ENCODE peak calls at places on chromosomes 1 and 21, in six cellular contexts. W is H1, I is HL-60, G is SK-N-SH, D is GM12878, M is HepG2. R is an unnamed sample.

GRCh38 chr1:27074175-27074780 is 61.6 kb upstream of the TENT5B start:
- DNase-seq in G (no peak), M (no peak), D (no peak), W (no peak), I (no peak), R (peak; percentile 99)

GRCh38 chr21:23638131-23638530 is 1969.2 kb downstream of the MRPL39 start:
- DNase-seq in M (no peak), W (no peak), D (no peak), I (no peak), G (no peak), R (no peak)

GRCh38 chr1:4778056-4778455 is 123.6 kb downstream of the AJAP1 start:
- DNase-seq in M (no peak), W (no peak), G (peak; percentile 69), D (no peak), I (no peak), R (peak; percentile 64)

GRCh38 chr21:41152149-41152548 is 15.8 kb upstream of the BACE2 start:
- DNase-seq in I (peak; percentile 24), W (no peak), G (no peak), M (no peak), D (no peak), R (no peak)

GRCh38 chr21:16535100-16535418 is 805.3 kb downstream of the USP25 start:
- DNase-seq in M (no peak), W (no peak), D (no peak), G (peak; percentile 28), I (no peak), R (no peak)

GRCh38 chr1:180778782-180779398 is 133.8 kb upstream of the KIAA1614 start:
- DNase-seq in M (peak; percentile 28), D (no peak), G (peak; percentile 10), I (no peak), W (no peak), R (peak; percentile 29)

GRCh38 chr21:37623689-37624088 is 257.1 kb downstream of the DYRK1A start:
- DNase-seq in I (no peak), D (no peak), W (no peak), M (no peak), G (no peak), R (no peak)

GRCh38 chr1:45569962-45570581 is 13.8 kb upstream of the NASP start:
- DNase-seq in D (no peak), G (peak; percentile 73), I (no peak), W (no peak), M (peak; percentile 65), R (peak; percentile 67)

GRCh38 chr1:113543110-113543509 is 152.8 kb downstream of the MAGI3 start:
- DNase-seq in W (no peak), I (no peak), G (no peak), D (no peak), M (no peak), R (no peak)

GRCh38 chr21:46237474-46237873 is 8.9 kb upstream of the LSS start:
- DNase-seq in G (no peak), W (no peak), D (no peak), M (no peak), I (no peak), R (no peak)

GRCh38 chr21:14995695-14996490 is 68.9 kb downstream of the NRIP1 start:
- DNase-seq in D (no peak), W (no peak), I (no peak), M (no peak), G (no peak), R (no peak)

GRCh38 chr21:17455028-17455353 is 57.9 kb upstream of the CXADR start:
- DNase-seq in I (no peak), G (no peak), M (no peak), W (no peak), D (no peak), R (no peak)

GRCh38 chr1:157163273-157164127 is 25.3 kb upstream of the ETV3 start:
- DNase-seq in D (no peak), M (peak; percentile 38), G (peak; percentile 75), I (no peak), W (peak; percentile 86), R (peak; percentile 76)

GRCh38 chr1:172143384-172144025 is 277.0 kb upstream of the C1orf105 start:
- DNase-seq in G (no peak), I (no peak), D (no peak), M (no peak), W (no peak), R (no peak)

GRCh38 chr1:199242162-199242561 is 603.3 kb downstream of the PTPRC start:
- DNase-seq in D (no peak), G (no peak), M (peak; percentile 21), W (no peak), I (peak; percentile 23), R (no peak)
- TF ChIP-seq GABPA in D (no peak), G (no peak), M (no peak), W (no peak), I (no peak), R (no peak)

GRCh38 chr21:32934829-32935228 is 90.9 kb upstream of the OLIG2 start:
- DNase-seq in W (no peak), D (no peak), I (no peak), G (no peak), M (no peak), R (no peak)

GRCh38 chr21:32941263-32941662 is 84.5 kb upstream of the OLIG2 start:
- DNase-seq in G (no peak), I (no peak), D (no peak), M (no peak), W (no peak), R (no peak)

GRCh38 chr21:32940079-32941014 is 85.4 kb upstream of the OLIG2 start:
- DNase-seq in I (no peak), D (no peak), G (peak; percentile 28), W (no peak), M (peak; percentile 39), R (peak; percentile 62)
- TF ChIP-seq GABPA in I (no peak), D (no peak), G (no peak), W (peak; percentile 24), M (no peak), R (no peak)

DNA sequence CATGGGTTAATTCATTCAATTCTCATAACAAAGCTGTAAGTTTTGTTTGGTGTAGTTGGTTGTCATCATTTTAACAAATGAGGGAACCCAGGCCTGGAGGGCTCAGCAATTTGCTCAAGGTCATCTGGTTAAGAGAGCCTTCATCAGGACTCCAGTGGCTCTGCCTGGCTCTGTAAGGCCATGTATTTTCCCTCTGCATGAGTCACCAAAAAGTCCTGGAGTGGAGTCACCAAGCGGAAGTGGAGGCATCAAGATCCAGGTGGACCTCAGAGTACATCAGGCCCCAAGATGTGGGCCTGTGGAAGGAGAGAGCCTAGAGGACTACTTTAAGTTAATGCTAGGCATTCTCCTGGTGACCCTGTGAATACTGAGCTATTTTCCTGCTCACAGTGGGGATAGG is 30.0 kb upstream of the RBM15 start:
- DNase-seq in G (no peak), D (no peak), I (no peak), M (no peak), W (no peak), R (peak; percentile 18)
- TF ChIP-seq GABPA in G (no peak), D (no peak), I (no peak), M (no peak), W (no peak), R (no peak)

GRCh38 chr1:41752514-41753170 is 166.1 kb downstream of the HIVEP3 start:
- DNase-seq in M (no peak), G (no peak), D (no peak), W (no peak), I (no peak), R (no peak)

GRCh38 chr1:41758490-41758889 is 160.2 kb downstream of the HIVEP3 start:
- DNase-seq in I (no peak), G (no peak), D (no peak), M (no peak), W (no peak), R (no peak)

GRCh38 chr1:41749992-41750745 is 168.6 kb downstream of the HIVEP3 start:
- DNase-seq in W (no peak), G (no peak), M (no peak), I (no peak), D (no peak), R (no peak)

GRCh38 chr1:41751804-41752513 is 166.8 kb downstream of the HIVEP3 start:
- DNase-seq in D (peak; percentile 86), G (no peak), I (peak; percentile 90), W (no peak), M (no peak), R (no peak)

GRCh38 chr1:41754540-41754939 is 164.2 kb downstream of the HIVEP3 start:
- DNase-seq in D (no peak), I (no peak), G (no peak), W (no peak), M (no peak), R (no peak)
- TF ChIP-seq GABPA in D (no peak), I (no peak), G (no peak), W (no peak), M (no peak), R (no peak)

DNA sequence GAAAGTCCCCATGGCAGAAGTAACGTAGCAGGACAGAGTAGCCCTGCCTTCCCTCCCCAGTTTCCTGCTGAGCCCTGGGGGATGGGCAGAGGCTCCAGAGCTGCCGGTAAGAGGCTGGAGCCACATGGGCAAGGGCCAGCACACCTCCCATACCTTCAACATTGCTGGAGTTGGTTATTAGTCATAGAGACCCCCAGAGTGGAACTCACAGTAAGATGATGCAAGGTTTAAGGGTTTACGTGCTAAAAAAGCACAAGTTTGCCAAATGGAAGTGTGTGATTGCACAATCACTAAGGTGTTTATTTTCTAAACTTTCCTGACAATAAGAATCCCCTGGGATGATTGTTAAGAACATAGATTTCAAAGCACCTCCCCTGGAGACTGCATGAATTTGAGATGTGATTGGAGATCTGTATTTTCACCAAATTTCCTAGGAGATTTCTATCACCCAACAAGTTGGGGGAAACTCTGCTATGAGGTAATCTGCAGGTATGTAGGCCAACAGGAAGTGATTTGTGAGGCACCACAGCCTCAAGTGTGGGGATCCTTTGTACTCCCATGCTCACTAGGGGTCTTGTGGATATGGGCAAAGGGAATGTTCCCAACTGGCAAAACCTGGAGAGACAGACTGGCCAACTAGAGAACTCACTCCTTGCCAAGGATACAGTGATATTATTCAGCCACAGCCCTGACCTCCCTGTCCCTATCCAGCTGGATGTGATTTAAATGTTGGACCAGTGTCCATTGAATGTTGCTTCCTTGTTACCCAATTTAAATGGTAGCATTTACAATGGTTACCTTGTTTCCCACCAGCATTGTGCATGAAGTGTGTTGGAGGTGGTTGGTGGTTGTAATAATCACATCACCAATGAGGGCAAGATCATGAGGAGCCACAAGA is 37.1 kb upstream of the CSF1 start:
- DNase-seq in G (no peak), W (no peak), D (no peak), I (no peak), M (no peak), R (no peak)
- TF ChIP-seq GABPA in G (no peak), W (no peak), D (no peak), I (no peak), M (peak; percentile 28), R (no peak)

GRCh38 chr1:89262643-89263042 is 10.0 kb downstream of the GBP5 start:
- DNase-seq in W (no peak), D (no peak), G (no peak), I (no peak), M (no peak), R (no peak)

GRCh38 chr1:89260042-89260441 is 12.6 kb downstream of the GBP5 start:
- DNase-seq in M (no peak), I (no peak), W (no peak), G (no peak), D (no peak), R (no peak)

GRCh38 chr1:89259283-89259971 is 13.2 kb downstream of the GBP5 start:
- DNase-seq in G (no peak), W (no peak), I (no peak), D (no peak), M (no peak), R (no peak)

GRCh38 chr1:89260575-89261275 is 11.9 kb downstream of the GBP5 start:
- DNase-seq in I (no peak), W (no peak), G (no peak), M (no peak), D (no peak), R (no peak)

GRCh38 chr1:89261926-89262540 is 10.6 kb downstream of the GBP5 start:
- DNase-seq in M (no peak), G (no peak), D (no peak), I (no peak), W (no peak), R (no peak)
- TF ChIP-seq GABPA in M (no peak), G (no peak), D (no peak), I (no peak), W (no peak), R (no peak)

R was measured in K562.